ENCODE peak calls at places on chromosomes 12 and 14, in eight cellular contexts. Z is posterior cingulate gyrus; Y is BJ; F is pancreas; T is stimulated activated CD4-positive, alpha-beta T cell treated with anti-CD3 and anti-CD28 coated beads, Interleukin-4, amount 100 ng/mL, for 24 hours; P is endodermal cell; D is foreskin melanocyte; C is fibroblast of mammary gland. U is an unnamed sample.

GRCh38 chr14:100767003-100767787 is 40.5 kb downstream of the DLK1 start:
- DNase-seq in Z (no peak), Y (no peak), F (no peak), T (no peak), P (peak), D (no peak), C (no peak), U (no peak)

GRCh38 chr14:87000071-87000470 is 992.9 kb downstream of the GALC start:
- DNase-seq in Z (no peak), Y (no peak), F (no peak), T (no peak), P (no peak), D (no peak), C (no peak), U (no peak)

GRCh38 chr14:70708717-70709570 is 67.2 kb downstream of the TTC9 start:
- DNase-seq in Z (no peak), Y (no peak), F (no peak), T (no peak), P (peak), D (no peak), C (no peak), U (no peak)

GRCh38 chr12:6970096-6970527 is 352 bp downstream of the PHB2 start:
- DNase-seq in Z (no peak), Y (no peak), F (peak), T (no peak), P (no peak), D (no peak), C (peak), U (no peak)

GRCh38 chr14:78286210-78286609 is 116.0 kb downstream of the NRXN3 start:
- DNase-seq in Z (no peak), Y (no peak), F (no peak), T (no peak), P (peak), D (no peak), C (no peak), U (no peak)

GRCh38 chr12:59164991-59165718 is 244.9 kb upstream of the LRIG3 start:
- DNase-seq in Z (no peak), Y (no peak), F (no peak), T (no peak), P (no peak), D (peak), C (peak), U (no peak)

GRCh38 chr12:73445658-73446324 is 1091.8 kb upstream of the ATXN7L3B start:
- DNase-seq in Z (no peak), Y (no peak), F (no peak), T (no peak), P (no peak), D (no peak), C (no peak), U (no peak)

GRCh38 chr14:71959055-71959454 is 26.8 kb downstream of the RGS6 start:
- DNase-seq in Z (no peak), Y (no peak), F (no peak), T (no peak), P (no peak), D (no peak), C (no peak), U (no peak)

GRCh38 chr14:64488590-64489099 is 15.0 kb downstream of the ZBTB25 start:
- DNase-seq in Z (no peak), Y (no peak), F (no peak), T (no peak), P (no peak), D (no peak), C (no peak), U (no peak)

GRCh38 chr12:57146092-57146491 is 1.3 kb downstream of the LRP1-AS start:
- DNase-seq in Z (peak), Y (no peak), F (no peak), T (no peak), P (no peak), D (no peak), C (peak), U (no peak)

GRCh38 chr12:31479516-31480210 is 111.3 kb downstream of the DENND5B start:
- DNase-seq in Z (no peak), Y (no peak), F (no peak), T (no peak), P (no peak), D (no peak), C (no peak), U (no peak)

GRCh38 chr12:4771172-4771959 is 51.2 kb downstream of the GALNT8 start:
- DNase-seq in Z (no peak), Y (no peak), F (no peak), T (no peak), P (no peak), D (no peak), C (no peak), U (no peak)